ENCODE peak calls at places on chromosomes 12 and 14, in four cellular contexts. G is right lobe of liver, A is tibial nerve, Y is mesenchymal stem cell. T is an unnamed sample. For H3K36me3, the result is how much of the 10 kb centered on the place peaks cover.

GRCh38 chr14:51561141-51561540 is 90.6 kb upstream of the FRMD6 start:
- DNase-seq in G (no peak), A (no peak), Y (no peak), T (no peak)

GRCh38 chr14:102554835-102555819 is 37.3 kb upstream of the RCOR1 start:
- DNase-seq in G (peak), A (peak), Y (peak), T (no peak)

GRCh38 chr14:23347406-23348296 is 5.0 kb downstream of the SLC22A17 start:
- DNase-seq in G (no peak), A (no peak), Y (no peak), T (no peak)

GRCh38 chr12:62588916-62589315 is 122.3 kb downstream of the MON2 start:
- DNase-seq in G (no peak), A (no peak), Y (peak), T (no peak)

GRCh38 chr12:103956515-103957027 is 9.1 kb upstream of the TDG start:
- DNase-seq in G (peak), A (peak), Y (no peak), T (no peak)

GRCh38 chr12:115433014-115433634 is 749.1 kb upstream of the TBX3 start:
- DNase-seq in G (no peak), A (no peak), Y (no peak), T (no peak)

GRCh38 chr14:98290596-98290995 is 981.4 kb downstream of the BCL11B start:
- DNase-seq in G (no peak), A (no peak), Y (no peak), T (no peak)

GRCh38 chr12:15527201-15527782 is 205.0 kb downstream of the PTPRO start:
- DNase-seq in G (peak), A (peak), Y (peak), T (no peak)

GRCh38 chr14:34604990-34605389 is 25.0 kb downstream of the SNX6 start:
- DNase-seq in G (no peak), A (no peak), Y (no peak), T (no peak)

GRCh38 chr12:61891632-61892031 is 368.6 kb upstream of the USP15 start:
- DNase-seq in G (no peak), A (no peak), Y (peak), T (no peak)

GRCh38 chr12:128940090-128940888 is 87.0 kb downstream of the GLT1D1 start:
- DNase-seq in G (no peak), A (no peak), Y (no peak), T (no peak)

GRCh38 chr14:20682435-20683124 is 1.8 kb upstream of the RNASE4 start:
- DNase-seq in G (peak), A (peak), Y (peak), T (peak)

GRCh38 chr14:74259513-74259912 is 20.3 kb downstream of the VSX2 start:
- DNase-seq in G (no peak), A (no peak), Y (no peak), T (no peak)

GRCh38 chr12:44771485-44771884 is 104.6 kb downstream of the NELL2 start:
- DNase-seq in G (no peak), A (no peak), Y (no peak), T (no peak)

GRCh38 chr12:34597548-34598351 is 575.5 kb downstream of the ALG10 start:
- DNase-seq in G (peak), A (no peak), Y (no peak), T (peak)

GRCh38 chr14:66974397-66975025 is 214.7 kb upstream of the GARIN2 start:
- DNase-seq in G (no peak), A (no peak), Y (no peak), T (no peak)

GRCh38 chr14:65915125-65915524 is 502.6 kb downstream of the FUT8 start:
- DNase-seq in G (no peak), A (no peak), Y (no peak), T (no peak)

GRCh38 chr14:101905614-101906013 is 58.8 kb upstream of the DYNC1H1 start:
- DNase-seq in G (no peak), A (no peak), Y (no peak), T (no peak)

GRCh38 chr12:14995583-14996425 is 23.0 kb downstream of the PDE6H start:
- DNase-seq in G (no peak), A (no peak), Y (peak), T (no peak)

GRCh38 chr12:47400251-47400650 is 305.6 kb downstream of the RPAP3 start:
- DNase-seq in G (no peak), A (no peak), Y (no peak), T (no peak)

GRCh38 chr14:71692496-71692895 is 239.7 kb upstream of the RGS6 start:
- DNase-seq in G (no peak), A (no peak), Y (peak), T (no peak)

GRCh38 chr12:32462908-32463307 is 63.5 kb downstream of the FGD4 start:
- DNase-seq in G (no peak), A (no peak), Y (no peak), T (no peak)

GRCh38 chr12:97404549-97404948 is 58.1 kb upstream of the RMST start:
- DNase-seq in G (peak), A (peak), Y (peak), T (no peak)

GRCh38 chr14:50399251-50400032 is 2.8 kb upstream of the CDKL1 start:
- DNase-seq in G (no peak), A (peak), Y (peak), T (no peak)

GRCh38 chr12:31896514-31897039 is 62.6 kb upstream of the RESF1 start:
- DNase-seq in G (no peak), A (peak), Y (peak), T (no peak)

GRCh38 chr12:1473418-1473817 is 121.0 kb downstream of the FBXL14 start:
- DNase-seq in G (no peak), A (no peak), Y (peak), T (no peak)

GRCh38 chr12:40020261-40020691 is 85.6 kb downstream of the SLC2A13 start:
- DNase-seq in G (no peak), A (no peak), Y (no peak), T (no peak)
- H3K4me3 ChIP-seq in G (no peak), A (no peak), Y (no peak), T (no peak)

GRCh38 chr14:104732931-104733681 is 9.1 kb downstream of the ADSS1 start:
- DNase-seq in G (peak), A (no peak), Y (no peak), T (no peak)
- H3K36me3 ChIP-seq in G (under half), A (under half), Y (under half), T (under half)

GRCh38 chr12:65339161-65339560 is 60.7 kb downstream of the MSRB3 start:
- DNase-seq in G (no peak), A (no peak), Y (no peak), T (no peak)

DNA sequence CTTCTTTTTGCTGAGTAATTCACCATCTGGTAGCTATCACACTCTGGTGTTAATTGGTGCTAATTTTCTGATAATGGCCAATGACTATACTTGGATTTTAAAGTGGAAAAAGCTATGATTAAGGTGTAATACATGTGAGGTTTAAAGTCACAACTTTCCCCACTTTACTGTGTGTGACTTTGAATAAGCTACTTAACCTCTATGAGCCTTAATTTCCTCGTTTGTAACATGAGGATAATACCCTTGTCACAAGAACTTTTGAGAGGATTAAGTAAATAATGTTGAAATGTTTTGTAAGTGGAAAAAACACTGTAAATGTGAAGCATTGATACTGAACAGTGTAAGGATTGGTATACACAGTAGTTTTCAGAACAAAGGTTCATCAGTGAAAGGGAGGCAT is 65.3 kb downstream of the MSRB3 start:
- DNase-seq in G (no peak), A (no peak), Y (no peak), T (no peak)
- H3K4me3 ChIP-seq in G (no peak), A (no peak), Y (no peak), T (no peak)

GRCh38 chr12:21456291-21456780 is 18.9 kb downstream of the PYROXD1 start:
- DNase-seq in G (no peak), A (no peak), Y (no peak), T (no peak)
- H3K36me3 ChIP-seq in G (under half), A (under half), Y (under half), T (half or more)

DNA sequence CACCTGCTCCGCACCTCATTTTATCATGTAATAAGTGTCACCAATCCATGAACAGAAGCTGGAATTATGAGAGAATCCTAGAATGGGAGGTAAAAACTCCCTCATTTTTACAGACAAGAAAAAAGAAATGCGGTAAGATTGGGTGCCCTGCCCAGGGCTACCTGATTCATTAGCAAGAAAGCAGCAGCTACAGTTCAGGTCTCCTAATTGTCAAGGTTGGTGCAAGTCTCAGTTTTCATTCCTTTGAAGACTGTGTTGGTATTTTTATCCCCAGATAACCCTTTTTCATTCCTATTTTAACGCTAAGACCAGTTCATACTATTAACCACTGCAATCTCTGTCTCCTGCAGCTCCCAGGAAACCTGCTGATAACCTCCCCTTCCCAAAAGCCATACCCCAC is 6.9 kb downstream of the DUSP6 start:
- DNase-seq in G (no peak), A (no peak), Y (no peak), T (no peak)
- H3K4me3 ChIP-seq in G (no peak), A (no peak), Y (no peak), T (no peak)